ENCODE peak calls at places on chromosomes 13 and 19, in eight cellular contexts. Z is stimulated activated CD4-positive, alpha-beta T cell treated with anti-CD3 and anti-CD28 coated beads, Interleukin-15, amount 100 ng/mL, for 1 hour; C is LHCN-M2; Y is smooth muscle cell of the brain vasculature; T is renal cortical epithelial cell; E is activated T-helper 1 cell treated with anti-CD3 and anti-CD28 coated beads, Interleukin-12 subunit alpha, Interleukin-12 subunit beta, Interleukin-2, Interleukin-4 antibody, amounts not matched to agents 30 ng/mL and 10 ng/mL and 1 ng/mL, durations not matched to agents 14 hours and 24 hours and 36 hours; L is left ventricle myocardium inferior; H is Right ventricle myocardium inferior. Q is an unnamed sample.

GRCh38 chr19:39829702-39830275 is 4.2 kb downstream of the DYRK1B start:
- DNase-seq in L (no peak), E (no peak), Z (no peak), H (no peak), T (no peak), C (no peak), Y (no peak), Q (no peak)

GRCh38 chr13:34869737-34870136 is 72.3 kb upstream of the NBEA start:
- DNase-seq in L (no peak), H (no peak), T (no peak), C (no peak), Z (no peak), E (no peak), Y (no peak), Q (no peak)

GRCh38 chr19:42420055-42420544 is 7.1 kb downstream of the LIPE start:
- DNase-seq in C (peak), L (no peak), T (no peak), H (no peak), E (peak), Z (peak), Y (no peak), Q (peak)

GRCh38 chr19:46717034-46717715 is at the start of gene PRKD2:
- DNase-seq in C (peak), Z (peak), H (peak), Y (no peak), T (peak), E (peak), L (peak), Q (peak)

GRCh38 chr13:98173431-98173921 is 3.6 kb downstream of the RNF113B start:
- DNase-seq in C (peak), Z (no peak), E (no peak), L (no peak), Y (peak), H (no peak), T (peak), Q (no peak)

GRCh38 chr13:105338044-105338443 is 1197.4 kb downstream of the EFNB2 start:
- DNase-seq in E (no peak), Y (no peak), L (no peak), H (no peak), C (no peak), Z (no peak), T (no peak), Q (no peak)

GRCh38 chr13:93861818-93862217 is 617.7 kb downstream of the DCT start:
- DNase-seq in Y (no peak), L (no peak), T (peak), Z (no peak), H (no peak), C (peak), E (no peak), Q (no peak)

GRCh38 chr19:16872728-16873127 is 16.1 kb upstream of the F2RL3 start:
- DNase-seq in Y (no peak), H (peak), T (no peak), C (no peak), E (no peak), Z (no peak), L (no peak), Q (no peak)

GRCh38 chr13:113981201-113981605 is 7.3 kb upstream of the C13orf46 start:
- DNase-seq in C (peak), Z (no peak), Y (peak), H (peak), E (no peak), L (peak), T (peak), Q (no peak)

Q was measured in midbrain.